ENCODE peak calls at places on chromosomes 11 and 22, in four cellular contexts. V is CD4-positive, CD25-positive, alpha-beta regulatory T cell; U is fibroblast of lung; K is heart right ventricle. L is an unnamed sample. For H3K9me3 and H3K27me3, the result is how much of the 10 kb centered on the place peaks cover.

GRCh38 chr11:113103932-113104331 is 142.7 kb downstream of the NCAM1 start:
- DNase-seq in V (no peak), U (no peak), K (no peak), L (no peak)

GRCh38 chr11:116930177-116930576 is 92.8 kb upstream of the APOA1 start:
- DNase-seq in V (no peak), U (peak), K (peak), L (peak)

GRCh38 chr11:96237759-96238158 is 105.2 kb downstream of the MAML2 start:
- DNase-seq in V (no peak), U (no peak), K (no peak), L (no peak)

GRCh38 chr11:111539426-111540113 is 950 bp upstream of the LAYN start:
- DNase-seq in V (no peak), U (no peak), K (no peak), L (no peak)

GRCh38 chr11:117815262-117815803 is 9.2 kb downstream of the FXYD2 start:
- DNase-seq in V (peak), U (no peak), K (no peak), L (no peak)

GRCh38 chr11:59610289-59610688 is 5.3 kb downstream of the OSBP start:
- DNase-seq in V (no peak), U (no peak), K (no peak), L (no peak)

GRCh38 chr11:18243783-18244362 is 4.6 kb downstream of the SAA2 start:
- DNase-seq in V (peak), U (peak), K (peak), L (peak)

GRCh38 chr22:19174106-19175025 is 4.2 kb downstream of the SLC25A1 start:
- DNase-seq in V (no peak), U (peak), K (no peak), L (peak)

GRCh38 chr22:17250380-17251129 is 31.3 kb upstream of the ADA2 start:
- DNase-seq in V (no peak), U (no peak), K (no peak), L (no peak)

GRCh38 chr11:31687256-31687655 is 123.9 kb downstream of the PAX6 start:
- DNase-seq in V (no peak), U (peak), K (no peak), L (no peak)

GRCh38 chr11:113014731-113015455 is 53.7 kb downstream of the NCAM1 start:
- DNase-seq in V (no peak), U (no peak), K (peak), L (no peak)

GRCh38 chr11:44905131-44905866 is 45.4 kb downstream of the TP53I11 start:
- DNase-seq in V (no peak), U (peak), K (no peak), L (no peak)

GRCh38 chr11:65742353-65742752 is 21.8 kb upstream of the RNASEH2C start:
- DNase-seq in V (no peak), U (no peak), K (no peak), L (no peak)

GRCh38 chr22:23179381-23180294 is 671 bp upstream of the BCR start:
- DNase-seq in V (no peak), U (no peak), K (no peak), L (no peak)

GRCh38 chr11:47507016-47507631 is 45.8 kb downstream of the CELF1 start:
- DNase-seq in V (no peak), U (no peak), K (no peak), L (no peak)

GRCh38 chr11:116366980-116367640 is 405.7 kb downstream of the BUD13 start:
- DNase-seq in V (no peak), U (peak), K (no peak), L (no peak)

GRCh38 chr22:38203090-38203810 is 1.5 kb downstream of the MAFF start:
- DNase-seq in V (no peak), U (peak), K (no peak), L (no peak)

GRCh38 chr11:73269353-73270088 is 2.6 kb upstream of the P2RY6 start:
- DNase-seq in V (no peak), U (no peak), K (no peak), L (no peak)

GRCh38 chr11:3357302-3357701 is 21.6 kb downstream of the ZNF195 start:
- DNase-seq in V (no peak), U (no peak), K (no peak), L (no peak)

GRCh38 chr11:3353066-3353465 is 25.9 kb downstream of the ZNF195 start:
- DNase-seq in V (no peak), U (no peak), K (no peak), L (no peak)

GRCh38 chr11:3357994-3358676 is 20.8 kb downstream of the ZNF195 start:
- DNase-seq in V (no peak), U (no peak), K (no peak), L (no peak)

GRCh38 chr11:3359092-3359824 is 19.7 kb downstream of the ZNF195 start:
- DNase-seq in V (no peak), U (peak), K (no peak), L (no peak)

GRCh38 chr11:3356858-3357257 is 22.1 kb downstream of the ZNF195 start:
- DNase-seq in V (no peak), U (no peak), K (no peak), L (no peak)
- H3K9me3 ChIP-seq in V (half or more), U (under half), K (under half), L (under half)

DNA sequence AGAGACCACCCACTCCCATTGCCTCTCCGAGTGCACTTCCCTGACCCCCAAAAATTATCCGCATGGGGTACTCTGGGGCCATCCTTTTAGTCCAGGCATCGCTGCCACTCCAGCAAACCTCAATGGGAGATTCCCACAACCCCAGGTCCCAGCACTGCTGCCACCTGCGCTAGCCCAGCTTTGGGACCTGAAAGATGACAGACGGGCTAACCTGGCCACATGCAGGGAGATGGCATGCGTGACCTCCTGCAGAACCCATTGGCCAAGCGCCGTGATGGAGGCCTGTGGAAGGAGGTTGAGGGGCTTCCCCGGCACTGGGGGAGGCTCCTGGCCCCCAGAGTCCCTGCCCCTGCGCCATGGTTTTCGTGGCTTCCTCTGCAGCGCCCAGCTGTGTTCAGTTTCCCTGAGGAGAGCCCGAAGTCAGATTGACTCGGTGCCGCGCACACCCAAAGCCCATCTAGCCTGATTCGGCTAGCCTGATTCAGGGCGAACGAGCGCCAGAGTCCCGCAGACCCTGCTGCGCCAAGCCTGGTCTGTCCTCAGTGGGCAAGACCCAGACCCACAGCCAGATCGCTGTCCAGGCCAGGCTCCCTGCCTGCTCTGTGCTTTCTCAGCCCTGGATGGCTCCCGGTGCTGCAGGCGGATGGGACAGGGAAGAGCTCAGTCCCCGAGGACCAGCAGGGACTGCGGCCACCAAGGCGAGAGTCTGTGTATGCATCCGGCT is 751 bp upstream of the WNT7B start:
- DNase-seq in V (no peak), U (no peak), K (no peak), L (no peak)
- H3K4me3 ChIP-seq in V (no peak), U (no peak), K (no peak), L (no peak)

DNA sequence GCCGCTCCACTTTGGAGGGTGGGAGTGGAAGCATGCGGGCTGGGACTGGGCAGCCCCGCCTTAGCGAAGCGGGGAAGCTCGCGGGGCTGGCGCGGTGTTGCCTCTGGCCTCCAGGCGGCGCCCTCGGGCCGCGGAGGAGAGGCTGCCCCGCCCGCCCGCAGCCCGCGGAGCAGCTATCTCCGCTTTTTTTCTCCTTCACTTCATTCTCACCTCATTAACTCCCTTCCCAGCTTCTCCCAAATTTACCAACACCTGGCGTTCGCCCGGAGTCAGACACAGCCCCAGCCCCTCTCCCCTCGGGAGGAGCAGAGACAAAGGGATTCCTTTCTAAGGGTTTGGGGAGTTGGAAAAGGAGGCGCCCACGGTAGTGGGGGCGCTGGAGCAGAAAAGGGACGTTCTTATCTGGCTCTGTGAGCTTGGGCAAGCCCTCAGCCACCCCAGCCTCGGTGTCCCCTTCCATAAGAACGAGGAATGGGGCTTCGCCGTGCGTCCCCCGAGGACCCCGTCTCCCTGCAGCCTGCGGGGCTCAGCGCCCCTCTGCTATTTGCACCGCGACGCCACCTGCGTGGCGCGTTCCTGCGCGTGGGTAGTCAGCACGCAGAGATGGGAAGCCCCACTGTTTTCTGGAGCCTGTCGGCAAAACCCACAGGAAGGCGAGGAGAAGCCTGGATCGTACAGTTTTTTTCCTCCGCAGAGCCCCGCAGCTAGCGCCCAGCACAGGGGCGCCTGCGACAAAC is 1.5 kb upstream of the WNT11 start:
- DNase-seq in V (peak), U (peak), K (peak), L (peak)
- H3K27me3 ChIP-seq in V (under half), U (half or more), K (under half), L (under half)

DNA sequence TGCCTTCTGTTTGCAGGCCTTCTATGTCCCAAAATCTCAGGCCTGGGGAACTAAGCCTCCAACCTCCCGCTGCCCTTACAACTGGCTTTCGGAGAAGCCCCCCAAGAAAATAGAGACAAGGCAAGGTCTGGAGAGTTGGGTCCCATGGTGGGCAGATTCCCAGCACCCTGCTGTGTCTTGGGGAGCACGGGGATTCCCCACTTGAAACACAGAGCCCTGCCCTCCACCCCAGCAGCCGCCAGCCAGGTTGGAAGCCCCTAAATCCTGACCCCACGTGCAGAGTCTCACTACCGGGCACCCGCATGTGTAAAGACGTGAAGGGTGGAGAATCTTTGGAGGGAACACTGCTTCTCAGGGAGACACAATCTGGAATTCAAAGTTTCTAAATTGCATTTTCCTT is 221.1 kb downstream of the BRD1 start:
- DNase-seq in V (no peak), U (no peak), K (no peak), L (no peak)
- H3K9me3 ChIP-seq in V (under half), U (under half), K (under half), L (under half)

DNA sequence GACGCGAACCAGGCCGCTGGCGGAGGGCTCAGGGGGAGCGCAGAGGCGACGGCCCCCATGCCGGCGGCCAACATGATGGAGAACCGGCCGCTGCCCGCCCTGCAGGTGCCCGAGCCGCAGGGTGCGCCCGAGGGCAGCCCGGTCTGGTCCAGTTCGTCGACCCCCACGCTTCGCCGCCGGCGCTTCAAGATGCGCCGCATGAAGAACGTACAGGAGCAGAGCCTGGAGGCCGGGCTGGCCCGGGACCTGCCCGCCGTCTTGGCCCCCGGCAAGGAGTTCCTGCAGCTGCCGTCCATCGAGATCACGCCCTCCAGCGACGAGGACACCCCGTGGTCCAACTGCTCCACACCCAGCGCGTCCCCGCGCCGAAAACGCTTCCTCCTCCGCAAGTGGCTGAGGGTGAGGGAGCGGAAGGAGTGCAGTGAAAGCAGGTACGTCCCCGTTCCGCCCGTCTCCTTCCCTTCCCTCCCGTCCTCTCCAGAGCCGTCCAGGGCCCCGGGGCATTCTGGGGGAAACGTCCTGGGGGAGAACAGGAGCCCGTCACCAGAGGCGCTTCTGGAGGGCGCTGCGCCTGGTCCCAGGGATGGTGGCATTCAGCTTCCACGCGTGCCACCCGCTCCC is 777 bp downstream of the GRAMD1B start:
- DNase-seq in V (peak), U (peak), K (peak), L (peak)
- H3K4me3 ChIP-seq in V (peak), U (peak), K (peak), L (peak)